ENCODE peak calls at places on chromosome 12, in ten cellular contexts. One of them, this sample, is unnamed.

GRCh38 chr12:5085896-5086295 is 42.2 kb downstream of the KCNA5 start:
- DNase-seq in tibial artery: no peak
- DNase-seq in RWPE2: no peak
- DNase-seq in cardiac fibroblast: peak
- DNase-seq in WTC11: no peak
- DNase-seq in Calu3: no peak
- DNase-seq in thoracic aorta: no peak
- DNase-seq in fibroblast of pulmonary artery: peak
- DNase-seq in upper lobe of right lung: no peak
- DNase-seq in heart left ventricle: no peak
- DNase-seq in this sample: no peak

GRCh38 chr12:59118356-59118755 is 198.1 kb upstream of the LRIG3 start:
- DNase-seq in cardiac fibroblast: no peak
- DNase-seq in thoracic aorta: no peak
- DNase-seq in upper lobe of right lung: no peak
- DNase-seq in RWPE2: no peak
- DNase-seq in tibial artery: no peak
- DNase-seq in heart left ventricle: no peak
- DNase-seq in WTC11: no peak
- DNase-seq in Calu3: no peak
- DNase-seq in fibroblast of pulmonary artery: no peak
- DNase-seq in this sample: no peak

GRCh38 chr12:4069046-4070010 is 196.1 kb upstream of the PARP11 start:
- DNase-seq in tibial artery: no peak
- DNase-seq in heart left ventricle: no peak
- DNase-seq in upper lobe of right lung: no peak
- DNase-seq in RWPE2: no peak
- DNase-seq in WTC11: no peak
- DNase-seq in Calu3: no peak
- DNase-seq in thoracic aorta: no peak
- DNase-seq in fibroblast of pulmonary artery: peak
- DNase-seq in cardiac fibroblast: no peak
- DNase-seq in this sample: no peak

GRCh38 chr12:112151766-112152541 is 26.6 kb downstream of the TRAFD1 start:
- DNase-seq in tibial artery: no peak
- DNase-seq in thoracic aorta: no peak
- DNase-seq in cardiac fibroblast: no peak
- DNase-seq in RWPE2: no peak
- DNase-seq in heart left ventricle: no peak
- DNase-seq in Calu3: no peak
- DNase-seq in fibroblast of pulmonary artery: no peak
- DNase-seq in WTC11: no peak
- DNase-seq in upper lobe of right lung: peak
- DNase-seq in this sample: no peak

GRCh38 chr12:63045020-63045860 is 105.8 kb downstream of the AVPR1A start:
- DNase-seq in WTC11: no peak
- DNase-seq in RWPE2: no peak
- DNase-seq in cardiac fibroblast: peak
- DNase-seq in fibroblast of pulmonary artery: peak
- DNase-seq in heart left ventricle: no peak
- DNase-seq in upper lobe of right lung: no peak
- DNase-seq in Calu3: no peak
- DNase-seq in tibial artery: no peak
- DNase-seq in thoracic aorta: no peak
- DNase-seq in this sample: no peak

GRCh38 chr12:116591608-116592115 is 32.5 kb downstream of the MAP1LC3B2 start:
- DNase-seq in RWPE2: no peak
- DNase-seq in heart left ventricle: no peak
- DNase-seq in upper lobe of right lung: no peak
- DNase-seq in cardiac fibroblast: no peak
- DNase-seq in thoracic aorta: no peak
- DNase-seq in fibroblast of pulmonary artery: peak
- DNase-seq in WTC11: no peak
- DNase-seq in Calu3: no peak
- DNase-seq in tibial artery: no peak
- DNase-seq in this sample: no peak

GRCh38 chr12:30796891-30797371 is 42.2 kb upstream of the CAPRIN2 start:
- DNase-seq in RWPE2: no peak
- DNase-seq in WTC11: peak
- DNase-seq in upper lobe of right lung: no peak
- DNase-seq in thoracic aorta: no peak
- DNase-seq in cardiac fibroblast: peak
- DNase-seq in Calu3: peak
- DNase-seq in tibial artery: no peak
- DNase-seq in heart left ventricle: no peak
- DNase-seq in fibroblast of pulmonary artery: peak
- DNase-seq in this sample: no peak

GRCh38 chr12:4807813-4808212 is 87.6 kb downstream of the GALNT8 start:
- DNase-seq in tibial artery: no peak
- DNase-seq in Calu3: no peak
- DNase-seq in RWPE2: no peak
- DNase-seq in fibroblast of pulmonary artery: no peak
- DNase-seq in heart left ventricle: no peak
- DNase-seq in thoracic aorta: no peak
- DNase-seq in upper lobe of right lung: no peak
- DNase-seq in WTC11: no peak
- DNase-seq in cardiac fibroblast: no peak
- DNase-seq in this sample: no peak

GRCh38 chr12:118922405-118922804 is 58.9 kb upstream of the SRRM4 start:
- DNase-seq in WTC11: peak
- DNase-seq in Calu3: no peak
- DNase-seq in tibial artery: no peak
- DNase-seq in thoracic aorta: no peak
- DNase-seq in heart left ventricle: no peak
- DNase-seq in RWPE2: no peak
- DNase-seq in cardiac fibroblast: no peak
- DNase-seq in fibroblast of pulmonary artery: no peak
- DNase-seq in upper lobe of right lung: no peak
- DNase-seq in this sample: no peak

GRCh38 chr12:30003321-30003720 is 219.6 kb upstream of the TMTC1 start:
- DNase-seq in heart left ventricle: no peak
- DNase-seq in tibial artery: no peak
- DNase-seq in fibroblast of pulmonary artery: no peak
- DNase-seq in upper lobe of right lung: no peak
- DNase-seq in thoracic aorta: no peak
- DNase-seq in Calu3: no peak
- DNase-seq in cardiac fibroblast: no peak
- DNase-seq in RWPE2: no peak
- DNase-seq in WTC11: no peak
- DNase-seq in this sample: no peak

GRCh38 chr12:104641862-104642261 is 185.1 kb downstream of the CHST11 start:
- DNase-seq in RWPE2: no peak
- DNase-seq in thoracic aorta: no peak
- DNase-seq in WTC11: no peak
- DNase-seq in fibroblast of pulmonary artery: no peak
- DNase-seq in cardiac fibroblast: no peak
- DNase-seq in heart left ventricle: no peak
- DNase-seq in upper lobe of right lung: no peak
- DNase-seq in tibial artery: no peak
- DNase-seq in Calu3: no peak
- DNase-seq in this sample: no peak

GRCh38 chr12:50862316-50862715 is 19.6 kb downstream of the TMPRSS12 start:
- DNase-seq in Calu3: no peak
- DNase-seq in fibroblast of pulmonary artery: peak
- DNase-seq in upper lobe of right lung: no peak
- DNase-seq in thoracic aorta: no peak
- DNase-seq in WTC11: no peak
- DNase-seq in cardiac fibroblast: peak
- DNase-seq in heart left ventricle: no peak
- DNase-seq in tibial artery: no peak
- DNase-seq in RWPE2: no peak
- DNase-seq in this sample: no peak

GRCh38 chr12:58540480-58541299 is 379.6 kb downstream of the LRIG3 start:
- DNase-seq in WTC11: peak
- DNase-seq in fibroblast of pulmonary artery: peak
- DNase-seq in cardiac fibroblast: peak
- DNase-seq in RWPE2: peak
- DNase-seq in thoracic aorta: no peak
- DNase-seq in Calu3: peak
- DNase-seq in heart left ventricle: peak
- DNase-seq in tibial artery: peak
- DNase-seq in upper lobe of right lung: peak
- DNase-seq in this sample: peak

DNA sequence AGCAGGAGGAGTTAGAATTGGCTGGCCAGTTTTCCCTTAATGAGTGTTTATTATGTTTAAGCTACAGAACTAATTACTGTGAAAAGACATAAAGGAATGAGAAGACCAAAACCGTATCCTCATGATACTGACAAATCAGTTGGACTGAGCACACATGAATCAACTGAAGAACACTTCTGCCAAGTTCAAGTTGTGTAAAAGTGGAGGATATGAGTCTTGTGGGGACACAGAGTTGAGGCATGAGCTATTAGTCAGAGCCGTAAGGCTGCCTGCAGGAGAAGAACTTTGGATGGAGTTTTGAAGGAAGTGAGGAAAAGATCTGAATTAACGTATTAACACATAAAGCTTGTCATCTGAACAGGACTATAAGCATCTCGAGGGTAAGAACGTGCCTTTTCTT is 43.1 kb downstream of the HMGA2 start:
- DNase-seq in heart left ventricle: no peak
- DNase-seq in WTC11: no peak
- DNase-seq in upper lobe of right lung: no peak
- DNase-seq in RWPE2: no peak
- DNase-seq in thoracic aorta: no peak
- DNase-seq in tibial artery: no peak
- DNase-seq in cardiac fibroblast: peak
- DNase-seq in Calu3: no peak
- DNase-seq in fibroblast of pulmonary artery: peak
- DNase-seq in this sample: no peak
- TF ChIP-seq CTCF in heart left ventricle: no peak
- TF ChIP-seq CTCF in WTC11: no peak
- TF ChIP-seq CTCF in upper lobe of right lung: no peak
- TF ChIP-seq CTCF in RWPE2: no peak
- TF ChIP-seq CTCF in thoracic aorta: no peak
- TF ChIP-seq CTCF in tibial artery: no peak
- TF ChIP-seq CTCF in cardiac fibroblast: no peak
- TF ChIP-seq CTCF in Calu3: no peak
- TF ChIP-seq CTCF in fibroblast of pulmonary artery: no peak
- TF ChIP-seq CTCF in this sample: no peak

DNA sequence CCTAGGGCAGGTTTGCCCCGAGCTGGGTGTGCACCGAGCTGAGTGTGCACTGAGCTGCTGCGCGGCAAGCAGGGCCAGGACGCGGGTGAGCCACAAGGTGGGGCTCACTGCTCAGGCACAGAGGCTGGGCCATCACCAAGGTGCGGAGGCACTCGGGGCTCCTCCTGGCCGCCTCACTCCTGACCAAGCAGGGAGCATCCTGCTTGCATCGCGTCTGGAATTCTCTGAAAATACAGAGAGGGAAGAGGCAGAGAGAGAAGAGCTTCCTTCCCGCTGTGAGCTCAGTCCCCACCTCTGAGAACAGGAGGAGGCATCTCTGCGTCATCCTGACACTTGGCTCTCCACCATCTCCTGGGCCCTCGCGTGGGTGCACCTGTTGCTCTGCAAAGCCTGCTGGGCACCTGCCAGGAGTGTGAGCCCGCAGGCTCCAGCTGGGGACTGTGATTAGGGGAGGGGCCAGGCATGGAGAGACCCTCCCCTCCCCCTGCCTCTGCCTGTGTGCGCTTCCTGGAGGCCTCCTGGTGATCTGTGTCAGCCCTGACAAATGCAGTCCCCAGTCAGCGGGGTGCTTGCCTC is 116.3 kb downstream of the GLT1D1 start:
- DNase-seq in WTC11: peak
- DNase-seq in Calu3: peak
- DNase-seq in tibial artery: peak
- DNase-seq in upper lobe of right lung: peak
- DNase-seq in cardiac fibroblast: no peak
- DNase-seq in RWPE2: no peak
- DNase-seq in fibroblast of pulmonary artery: no peak
- DNase-seq in thoracic aorta: no peak
- DNase-seq in heart left ventricle: no peak
- DNase-seq in this sample: no peak
- TF ChIP-seq CTCF in WTC11: no peak
- TF ChIP-seq CTCF in Calu3: peak
- TF ChIP-seq CTCF in tibial artery: no peak
- TF ChIP-seq CTCF in upper lobe of right lung: peak
- TF ChIP-seq CTCF in cardiac fibroblast: no peak
- TF ChIP-seq CTCF in RWPE2: peak
- TF ChIP-seq CTCF in fibroblast of pulmonary artery: no peak
- TF ChIP-seq CTCF in thoracic aorta: no peak
- TF ChIP-seq CTCF in heart left ventricle: no peak
- TF ChIP-seq CTCF in this sample: no peak

DNA sequence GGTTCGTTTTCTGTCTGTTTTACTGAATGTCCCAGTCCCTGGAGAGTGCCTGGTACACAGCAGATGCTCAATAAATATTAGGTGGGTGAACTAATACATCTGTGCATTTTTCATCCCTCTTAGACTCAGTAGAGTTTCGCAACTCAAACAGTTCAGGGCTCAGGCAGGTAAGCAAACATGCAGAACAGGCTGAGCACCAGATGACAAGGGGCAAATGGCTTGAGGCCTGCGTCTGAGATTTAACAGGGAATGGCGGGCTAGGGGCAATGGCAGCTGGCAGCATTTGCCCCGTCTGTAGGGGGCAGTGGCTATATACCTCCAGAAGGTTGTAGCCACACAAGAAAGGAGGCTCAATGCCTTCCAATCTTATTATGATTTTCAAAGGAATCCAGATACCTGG is 8.6 kb upstream of the RAN start:
- DNase-seq in fibroblast of pulmonary artery: no peak
- DNase-seq in tibial artery: no peak
- DNase-seq in cardiac fibroblast: no peak
- DNase-seq in upper lobe of right lung: no peak
- DNase-seq in thoracic aorta: no peak
- DNase-seq in RWPE2: no peak
- DNase-seq in Calu3: peak
- DNase-seq in WTC11: no peak
- DNase-seq in heart left ventricle: no peak
- DNase-seq in this sample: no peak
- TF ChIP-seq CTCF in fibroblast of pulmonary artery: no peak
- TF ChIP-seq CTCF in tibial artery: no peak
- TF ChIP-seq CTCF in cardiac fibroblast: no peak
- TF ChIP-seq CTCF in upper lobe of right lung: no peak
- TF ChIP-seq CTCF in thoracic aorta: no peak
- TF ChIP-seq CTCF in RWPE2: no peak
- TF ChIP-seq CTCF in Calu3: no peak
- TF ChIP-seq CTCF in WTC11: no peak
- TF ChIP-seq CTCF in heart left ventricle: no peak
- TF ChIP-seq CTCF in this sample: no peak

GRCh38 chr12:105936496-105936895 is 202.3 kb downstream of the NUAK1 start:
- DNase-seq in cardiac fibroblast: no peak
- DNase-seq in upper lobe of right lung: no peak
- DNase-seq in Calu3: no peak
- DNase-seq in thoracic aorta: no peak
- DNase-seq in fibroblast of pulmonary artery: no peak
- DNase-seq in RWPE2: no peak
- DNase-seq in WTC11: no peak
- DNase-seq in heart left ventricle: no peak
- DNase-seq in tibial artery: no peak
- DNase-seq in this sample: no peak
- TF ChIP-seq CTCF in cardiac fibroblast: no peak
- TF ChIP-seq CTCF in upper lobe of right lung: no peak
- TF ChIP-seq CTCF in Calu3: no peak
- TF ChIP-seq CTCF in thoracic aorta: no peak
- TF ChIP-seq CTCF in fibroblast of pulmonary artery: no peak
- TF ChIP-seq CTCF in RWPE2: no peak
- TF ChIP-seq CTCF in WTC11: no peak
- TF ChIP-seq CTCF in heart left ventricle: no peak
- TF ChIP-seq CTCF in tibial artery: no peak
- TF ChIP-seq CTCF in this sample: no peak

GRCh38 chr12:46111727-46112126 is 121.4 kb upstream of the SCAF11 start:
- DNase-seq in upper lobe of right lung: no peak
- DNase-seq in heart left ventricle: no peak
- DNase-seq in RWPE2: no peak
- DNase-seq in fibroblast of pulmonary artery: no peak
- DNase-seq in tibial artery: no peak
- DNase-seq in WTC11: no peak
- DNase-seq in thoracic aorta: no peak
- DNase-seq in cardiac fibroblast: no peak
- DNase-seq in Calu3: no peak
- DNase-seq in this sample: no peak
- TF ChIP-seq CTCF in upper lobe of right lung: no peak
- TF ChIP-seq CTCF in heart left ventricle: no peak
- TF ChIP-seq CTCF in RWPE2: no peak
- TF ChIP-seq CTCF in fibroblast of pulmonary artery: no peak
- TF ChIP-seq CTCF in tibial artery: no peak
- TF ChIP-seq CTCF in WTC11: no peak
- TF ChIP-seq CTCF in thoracic aorta: no peak
- TF ChIP-seq CTCF in cardiac fibroblast: no peak
- TF ChIP-seq CTCF in Calu3: no peak
- TF ChIP-seq CTCF in this sample: no peak